ENCODE peak calls at places on chromosome 21, in five cellular contexts. M is esophagus squamous epithelium, W is body of pancreas, J is mesenchymal stem cell, X is MM.1S. R is an unnamed sample. For H3K4me1, the result is how much of the 10 kb centered on the place peaks cover.

GRCh38 chr21:39527664-39528381 is 76.1 kb downstream of the SH3BGR start:
- DNase-seq in M (no peak), W (peak), J (no peak), X (no peak), R (no peak)

GRCh38 chr21:43280949-43281633 is 112.3 kb downstream of the CRYAA start:
- DNase-seq in M (no peak), W (no peak), J (no peak), X (no peak), R (peak)

GRCh38 chr21:33950425-33951079 is 34.9 kb upstream of the ATP5PO start:
- DNase-seq in M (no peak), W (no peak), J (no peak), X (no peak), R (no peak)

GRCh38 chr21:20341431-20341830 is 656.8 kb upstream of the NCAM2 start:
- DNase-seq in M (no peak), W (no peak), J (no peak), X (no peak), R (no peak)

GRCh38 chr21:37008705-37009104 is 2.2 kb downstream of the RIPPLY3 start:
- DNase-seq in M (no peak), W (peak), J (no peak), X (no peak), R (no peak)

GRCh38 chr21:39014751-39015150 is 168.5 kb downstream of the PSMG1 start:
- DNase-seq in M (no peak), W (no peak), J (peak), X (no peak), R (no peak)

GRCh38 chr21:32524010-32524719 is 61.2 kb downstream of the TCP10L start:
- DNase-seq in M (no peak), W (no peak), J (peak), X (peak), R (peak)

GRCh38 chr21:34100789-34101188 is 27.4 kb downstream of the MRPS6 start:
- DNase-seq in M (no peak), W (no peak), J (peak), X (no peak), R (no peak)

GRCh38 chr21:40272037-40272436 is 404.8 kb downstream of the PCP4 start:
- DNase-seq in M (no peak), W (no peak), J (no peak), X (no peak), R (no peak)

GRCh38 chr21:33403786-33404571 is 766 bp downstream of the IFNGR2 start:
- DNase-seq in M (no peak), W (peak), J (peak), X (peak), R (peak)

GRCh38 chr21:14874379-14874778 is 190.4 kb downstream of the NRIP1 start:
- DNase-seq in M (no peak), W (no peak), J (no peak), X (no peak), R (no peak)

GRCh38 chr21:43865471-43866181 is 603 bp downstream of the AGPAT3 start:
- DNase-seq in M (no peak), W (peak), J (peak), X (peak), R (peak)

GRCh38 chr21:34113842-34114241 is 40.5 kb downstream of the MRPS6 start:
- DNase-seq in M (no peak), W (no peak), J (no peak), X (no peak), R (no peak)

GRCh38 chr21:44931137-44931500 is 8.7 kb upstream of the SLX9 start:
- DNase-seq in M (no peak), W (peak), J (peak), X (no peak), R (peak)

GRCh38 chr21:44930543-44930981 is 9.3 kb upstream of the SLX9 start:
- DNase-seq in M (no peak), W (no peak), J (peak), X (no peak), R (peak)

GRCh38 chr21:44929242-44929798 is 8.6 kb upstream of the ITGB2 start:
- DNase-seq in M (no peak), W (no peak), J (no peak), X (no peak), R (no peak)

GRCh38 chr21:44931501-44932365 is 8.1 kb upstream of the SLX9 start:
- DNase-seq in M (no peak), W (no peak), J (no peak), X (no peak), R (no peak)

DNA sequence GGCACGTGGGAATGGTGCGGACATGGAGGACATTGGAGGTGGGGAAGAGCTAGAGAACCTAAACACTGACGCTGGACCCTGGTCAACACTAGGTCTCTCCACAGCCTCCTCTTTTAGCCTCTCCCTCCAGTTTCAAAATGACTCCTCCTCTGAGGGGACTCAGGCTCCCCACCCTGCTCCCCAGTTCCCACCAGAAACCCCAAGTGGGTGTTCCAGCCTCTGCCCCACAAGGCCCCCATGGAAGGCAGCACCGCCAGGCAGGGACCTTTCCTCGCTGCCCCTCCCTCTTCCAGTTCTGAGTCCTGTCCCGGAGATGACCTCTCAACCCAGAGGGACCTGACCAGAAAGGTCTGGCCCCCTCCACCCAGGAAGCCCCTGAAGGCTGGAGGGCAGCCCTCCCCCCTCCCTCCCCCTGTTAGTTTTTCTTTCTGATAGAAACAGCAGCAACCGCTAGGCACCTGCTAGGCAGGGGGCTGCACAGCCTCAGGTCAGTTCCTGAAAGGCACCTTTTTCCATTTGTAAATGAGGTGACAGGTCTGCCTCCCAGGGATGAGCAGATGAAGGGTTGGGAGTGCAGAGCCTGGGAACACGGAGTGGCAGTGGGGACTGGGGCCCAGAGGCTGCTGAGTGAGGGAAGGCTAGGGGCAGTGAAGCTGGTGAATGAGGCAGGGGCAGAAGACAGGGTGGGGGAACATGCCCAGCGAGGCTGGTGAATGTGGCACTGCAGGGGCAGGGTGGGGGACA is 9.3 kb upstream of the ITGB2 start:
- DNase-seq in M (no peak), W (peak), J (no peak), X (no peak), R (peak)
- H3K4me1 ChIP-seq in M (half or more), W (under half), J (half or more), X (under half), R (under half)

DNA sequence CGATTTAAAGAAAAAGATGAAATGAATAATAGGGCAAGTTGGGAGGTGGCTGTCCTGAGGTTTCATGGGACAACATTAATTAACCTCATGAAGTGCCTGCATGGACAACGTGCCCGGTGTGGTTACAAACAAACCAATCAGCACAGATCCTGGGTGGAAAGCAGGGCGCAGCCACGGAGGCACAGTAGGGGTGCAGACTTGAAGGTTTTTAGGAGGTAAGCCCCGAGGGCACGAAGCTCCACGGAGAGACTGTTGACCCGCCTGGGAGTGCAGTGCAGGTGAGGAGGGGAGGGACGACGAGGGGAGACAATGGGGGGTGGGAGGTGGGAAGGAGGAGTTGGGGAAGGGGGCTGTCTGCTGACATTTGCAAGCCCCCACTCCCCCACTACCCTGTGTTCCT is 2.3 kb upstream of the RIPK4 start:
- DNase-seq in M (no peak), W (no peak), J (no peak), X (no peak), R (no peak)
- H3K4me3 ChIP-seq in M (peak), W (no peak), J (no peak), X (peak), R (peak)

DNA sequence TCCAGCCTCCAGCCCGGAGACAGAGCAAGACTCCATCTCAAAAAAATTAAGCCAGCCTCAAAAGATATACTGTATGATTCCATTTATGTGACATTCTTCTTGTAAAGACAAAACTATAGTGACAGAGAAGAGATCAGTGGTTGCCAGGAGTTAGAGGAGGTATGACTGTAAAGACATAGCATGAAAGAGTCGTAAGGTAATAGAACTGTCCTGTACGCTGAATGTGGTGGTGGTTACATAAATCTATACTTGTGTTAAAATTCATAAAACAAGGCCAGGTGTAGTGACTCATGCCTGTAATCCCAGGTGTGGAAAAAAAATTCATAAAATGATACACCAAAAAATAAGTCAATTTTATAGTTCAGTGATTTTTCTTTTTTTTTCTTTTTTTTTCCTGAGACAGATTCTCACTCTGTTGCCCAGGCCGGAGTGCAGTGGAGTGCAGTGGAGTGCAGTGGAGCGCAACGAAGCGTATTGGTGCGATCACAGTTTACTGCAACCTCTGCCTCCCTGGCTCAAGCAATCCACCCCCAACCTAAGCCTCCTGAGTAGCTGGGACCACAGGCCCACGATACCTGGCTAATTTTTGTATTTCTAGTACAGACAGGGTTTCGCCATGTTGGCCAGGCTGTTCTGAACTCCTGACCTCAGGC is 84.9 kb upstream of the CXADR start:
- DNase-seq in M (no peak), W (no peak), J (no peak), X (no peak), R (no peak)
- H3K27ac ChIP-seq in M (peak), W (no peak), J (no peak), X (no peak), R (no peak)

GRCh38 chr21:46003575-46004007 is 22.0 kb downstream of the COL6A1 start:
- DNase-seq in M (no peak), W (no peak), J (no peak), X (no peak), R (peak)

GRCh38 chr21:46001821-46002681 is 20.5 kb downstream of the COL6A1 start:
- DNase-seq in M (no peak), W (peak), J (no peak), X (no peak), R (peak)

GRCh38 chr21:46000731-46001641 is 19.4 kb downstream of the COL6A1 start:
- DNase-seq in M (no peak), W (peak), J (no peak), X (no peak), R (peak)

GRCh38 chr21:46004168-46004861 is 22.7 kb downstream of the COL6A1 start:
- DNase-seq in M (no peak), W (peak), J (no peak), X (no peak), R (peak)

GRCh38 chr21:46002841-46003574 is 21.4 kb downstream of the COL6A1 start:
- DNase-seq in M (no peak), W (no peak), J (no peak), X (no peak), R (peak)
- H3K4me1 ChIP-seq in M (under half), W (under half), J (under half), X (under half), R (under half)

GRCh38 chr21:22575165-22575584 is 1577.0 kb downstream of the NCAM2 start:
- DNase-seq in M (no peak), W (no peak), J (no peak), X (peak), R (no peak)
- H3K4me3 ChIP-seq in M (no peak), W (no peak), J (no peak), X (no peak), R (no peak)

DNA sequence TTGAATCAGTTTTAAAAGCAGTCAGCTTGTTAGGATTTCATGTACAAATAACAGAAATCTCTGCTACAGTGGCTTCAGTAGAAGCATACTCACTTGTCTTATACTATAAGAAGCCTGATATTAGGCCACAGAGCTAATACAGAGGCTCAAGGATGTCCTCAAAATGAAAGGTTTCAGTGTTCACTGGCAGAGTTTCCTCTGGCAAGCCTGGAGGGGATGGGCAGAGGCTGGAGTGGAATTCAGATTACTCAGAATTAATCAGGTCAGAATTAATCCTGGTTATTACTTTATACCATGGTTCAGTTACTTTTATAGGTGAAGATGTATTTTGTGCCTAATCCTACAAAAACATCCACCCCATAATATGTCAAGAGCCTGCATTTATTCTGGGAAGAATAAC is 520.5 kb downstream of the USP25 start:
- DNase-seq in M (no peak), W (no peak), J (no peak), X (no peak), R (no peak)
- H3K27ac ChIP-seq in M (peak), W (no peak), J (no peak), X (no peak), R (no peak)

GRCh38 chr21:44911066-44911383 is 9.7 kb downstream of the ITGB2 start:
- DNase-seq in M (no peak), W (no peak), J (no peak), X (no peak), R (no peak)

GRCh38 chr21:44909719-44910118 is 11.0 kb downstream of the ITGB2 start:
- DNase-seq in M (no peak), W (no peak), J (no peak), X (no peak), R (no peak)

GRCh38 chr21:44908908-44909307 is 11.8 kb downstream of the ITGB2 start:
- DNase-seq in M (no peak), W (no peak), J (no peak), X (no peak), R (no peak)

GRCh38 chr21:44911384-44912157 is 9.1 kb downstream of the ITGB2 start:
- DNase-seq in M (no peak), W (peak), J (no peak), X (no peak), R (peak)

GRCh38 chr21:44910229-44911065 is 10.3 kb downstream of the ITGB2 start:
- DNase-seq in M (no peak), W (no peak), J (no peak), X (no peak), R (peak)
- H3K4me1 ChIP-seq in M (under half), W (under half), J (under half), X (under half), R (under half)

R was measured in right cardiac atrium.